ENCODE peak calls at places on chromosomes 2 and 18, in five cellular contexts. One of them, this sample, is unnamed.

GRCh38 chr2:127530245-127531132 is 4.2 kb upstream of the IWS1 start:
- DNase-seq in hippocampal formation: no peak
- DNase-seq in BE2C: no peak
- DNase-seq in ACHN: no peak
- DNase-seq in germinal center: no peak
- DNase-seq in this sample: no peak

GRCh38 chr18:12391487-12392136 is 14.6 kb upstream of the AFG3L2 start:
- DNase-seq in germinal center: peak
- DNase-seq in BE2C: peak
- DNase-seq in hippocampal formation: peak
- DNase-seq in ACHN: peak
- DNase-seq in this sample: peak

GRCh38 chr2:202632682-202633081 is 2.1 kb upstream of the FAM117B start:
- DNase-seq in ACHN: no peak
- DNase-seq in BE2C: peak
- DNase-seq in hippocampal formation: no peak
- DNase-seq in germinal center: no peak
- DNase-seq in this sample: no peak

GRCh38 chr2:68837164-68837860 is 33.9 kb downstream of the BMP10 start:
- DNase-seq in BE2C: no peak
- DNase-seq in germinal center: peak
- DNase-seq in ACHN: no peak
- DNase-seq in hippocampal formation: no peak
- DNase-seq in this sample: no peak

GRCh38 chr18:36583155-36583745 is 245.6 kb downstream of the TPGS2 start:
- DNase-seq in hippocampal formation: no peak
- DNase-seq in ACHN: no peak
- DNase-seq in germinal center: no peak
- DNase-seq in BE2C: no peak
- DNase-seq in this sample: no peak

GRCh38 chr2:238654479-238654878 is 193.4 kb upstream of the TWIST2 start:
- DNase-seq in ACHN: no peak
- DNase-seq in BE2C: no peak
- DNase-seq in germinal center: no peak
- DNase-seq in hippocampal formation: no peak
- DNase-seq in this sample: no peak

GRCh38 chr18:5461056-5461455 is 82.7 kb downstream of the EPB41L3 start:
- DNase-seq in germinal center: no peak
- DNase-seq in BE2C: no peak
- DNase-seq in ACHN: no peak
- DNase-seq in hippocampal formation: no peak
- DNase-seq in this sample: no peak

GRCh38 chr2:128541448-128541847 is 222.8 kb upstream of the HS6ST1 start:
- DNase-seq in BE2C: no peak
- DNase-seq in ACHN: no peak
- DNase-seq in hippocampal formation: no peak
- DNase-seq in germinal center: no peak
- DNase-seq in this sample: no peak

GRCh38 chr2:173881466-173881865 is 83.7 kb downstream of the SP3 start:
- DNase-seq in hippocampal formation: no peak
- DNase-seq in BE2C: peak
- DNase-seq in ACHN: no peak
- DNase-seq in germinal center: peak
- DNase-seq in this sample: no peak

GRCh38 chr2:103823847-103824246 is 1030.1 kb upstream of the POU3F3 start:
- DNase-seq in hippocampal formation: no peak
- DNase-seq in germinal center: no peak
- DNase-seq in ACHN: peak
- DNase-seq in BE2C: no peak
- DNase-seq in this sample: no peak

GRCh38 chr2:236702693-236703092 is 133.1 kb downstream of the ACKR3 start:
- DNase-seq in hippocampal formation: no peak
- DNase-seq in BE2C: no peak
- DNase-seq in ACHN: no peak
- DNase-seq in germinal center: no peak
- DNase-seq in this sample: no peak

GRCh38 chr2:58063641-58064040 is 17.0 kb downstream of the VRK2 start:
- DNase-seq in ACHN: peak
- DNase-seq in germinal center: no peak
- DNase-seq in BE2C: no peak
- DNase-seq in hippocampal formation: no peak
- DNase-seq in this sample: no peak

GRCh38 chr2:31324000-31324633 is 90.2 kb downstream of the EHD3 start:
- DNase-seq in BE2C: no peak
- DNase-seq in hippocampal formation: no peak
- DNase-seq in germinal center: no peak
- DNase-seq in ACHN: peak
- DNase-seq in this sample: no peak

GRCh38 chr2:68203587-68203986 is 45.9 kb downstream of the PNO1 start:
- DNase-seq in ACHN: no peak
- DNase-seq in hippocampal formation: no peak
- DNase-seq in germinal center: peak
- DNase-seq in BE2C: no peak
- DNase-seq in this sample: no peak

GRCh38 chr18:41828137-41828536 is 126.9 kb upstream of the PIK3C3 start:
- DNase-seq in hippocampal formation: no peak
- DNase-seq in germinal center: no peak
- DNase-seq in ACHN: no peak
- DNase-seq in BE2C: no peak
- DNase-seq in this sample: no peak

GRCh38 chr18:9684901-9685738 is 23.0 kb upstream of the RAB31 start:
- DNase-seq in hippocampal formation: no peak
- DNase-seq in ACHN: no peak
- DNase-seq in BE2C: no peak
- DNase-seq in germinal center: no peak
- DNase-seq in this sample: no peak

GRCh38 chr18:55486936-55487335 is 101.1 kb downstream of the TCF4 start:
- DNase-seq in ACHN: no peak
- DNase-seq in BE2C: no peak
- DNase-seq in germinal center: no peak
- DNase-seq in hippocampal formation: no peak
- DNase-seq in this sample: no peak

GRCh38 chr2:120298173-120298835 is 45.7 kb downstream of the RALB start:
- DNase-seq in BE2C: no peak
- DNase-seq in germinal center: no peak
- DNase-seq in hippocampal formation: no peak
- DNase-seq in ACHN: no peak
- DNase-seq in this sample: no peak

GRCh38 chr2:182716665-182716990 is 571 bp downstream of the DNAJC10 start:
- DNase-seq in hippocampal formation: peak
- DNase-seq in ACHN: no peak
- DNase-seq in germinal center: no peak
- DNase-seq in BE2C: no peak
- DNase-seq in this sample: no peak

This sample was measured in amygdala.